ENCODE peak calls at places on chromosomes 12 and 14, in eight cellular contexts. L is T-helper 2 cell; H is EH; O is globus pallidus; Z is NCI-H1694 treated with DMSO at 0.1 percent for 48 hours; P is stimulated activated CD4-positive, alpha-beta T cell treated with anti-CD3 and anti-CD28 coated beads, TNF-alpha, amount 100 ng/mL, for 48 hours; T is NCI-H524; E is NCI-H2171. R is an unnamed sample.

GRCh38 chr14:91413547-91414474 is 3.8 kb downstream of the CCDC88C start:
- DNase-seq in L (no peak), H (no peak), O (no peak), Z (no peak), P (no peak), T (no peak), E (peak; percentile 45), R (no peak)

GRCh38 chr12:98232753-98233385 is 282.5 kb upstream of the TMPO start:
- DNase-seq in L (no peak), H (no peak), O (no peak), Z (no peak), P (no peak), T (no peak), E (no peak), R (no peak)

GRCh38 chr12:3698218-3698974 is 54.5 kb downstream of the CRACR2A start:
- DNase-seq in L (no peak), H (peak; percentile 97), O (no peak), Z (peak; percentile 39), P (no peak), T (no peak), E (peak; percentile 100), R (no peak)

GRCh38 chr12:122688291-122688690 is 14.9 kb downstream of the HCAR2 start:
- DNase-seq in L (no peak), H (no peak), O (no peak), Z (no peak), P (no peak), T (no peak), E (no peak), R (no peak)

GRCh38 chr12:113862570-113863454 is 103.3 kb downstream of the RBM19 start:
- DNase-seq in L (no peak), H (peak; percentile 85), O (no peak), Z (no peak), P (no peak), T (no peak), E (no peak), R (no peak)

GRCh38 chr14:77303417-77304156 is 17.1 kb downstream of the POMT2 start:
- DNase-seq in L (peak; percentile 10), H (peak; percentile 95), O (peak; percentile 73), Z (no peak), P (peak; percentile 21), T (no peak), E (no peak), R (no peak)

GRCh38 chr14:54737132-54737711 is 165.4 kb downstream of the GCH1 start:
- DNase-seq in L (no peak), H (peak; percentile 85), O (no peak), Z (no peak), P (no peak), T (no peak), E (no peak), R (no peak)

GRCh38 chr14:105165761-105166485 is 2.7 kb downstream of the JAG2 start:
- DNase-seq in L (no peak), H (no peak), O (no peak), Z (peak; percentile 34), P (no peak), T (no peak), E (peak; percentile 68), R (no peak)

GRCh38 chr14:59474172-59474571 is 9.0 kb upstream of the GPR135 start:
- DNase-seq in L (no peak), H (peak; percentile 78), O (no peak), Z (no peak), P (no peak), T (no peak), E (no peak), R (no peak)

GRCh38 chr12:122974892-122975789 is at the start of gene OGFOD2:
- DNase-seq in L (peak; percentile 89), H (peak; percentile 91), O (peak; percentile 87), Z (peak; percentile 57), P (peak; percentile 91), T (peak; percentile 75), E (peak; percentile 88), R (no peak)

GRCh38 chr12:98653866-98654493 is 8.9 kb downstream of the APAF1 start:
- DNase-seq in L (no peak), H (peak; percentile 68), O (peak; percentile 63), Z (peak; percentile 49), P (no peak), T (peak; percentile 40), E (peak; percentile 34), R (no peak)

GRCh38 chr12:3271639-3272038 is 194.5 kb downstream of the TSPAN9 start:
- DNase-seq in L (no peak), H (no peak), O (no peak), Z (no peak), P (no peak), T (no peak), E (no peak), R (no peak)

GRCh38 chr12:103556890-103557667 is 30.0 kb upstream of the STAB2 start:
- DNase-seq in L (no peak), H (no peak), O (no peak), Z (no peak), P (no peak), T (no peak), E (no peak), R (no peak)

GRCh38 chr14:20768593-20768892 is 339 bp downstream of the EDDM3B start:
- DNase-seq in L (no peak), H (no peak), O (no peak), Z (no peak), P (no peak), T (no peak), E (no peak), R (no peak)

GRCh38 chr14:94995551-94995950 is 161.8 kb downstream of the DICER1 start:
- DNase-seq in L (no peak), H (no peak), O (no peak), Z (no peak), P (no peak), T (no peak), E (no peak), R (no peak)

GRCh38 chr14:78764240-78764639 is 594.1 kb downstream of the NRXN3 start:
- DNase-seq in L (no peak), H (peak; percentile 37), O (no peak), Z (no peak), P (no peak), T (no peak), E (no peak), R (no peak)

GRCh38 chr14:52391866-52392600 is 77.9 kb downstream of the PTGER2 start:
- DNase-seq in L (no peak), H (peak; percentile 73), O (no peak), Z (no peak), P (no peak), T (no peak), E (no peak), R (no peak)

GRCh38 chr12:49043856-49044258 is 16.7 kb downstream of the KMT2D start:
- DNase-seq in L (peak; percentile 65), H (peak; percentile 55), O (no peak), Z (peak; percentile 15), P (peak; percentile 61), T (peak; percentile 1), E (no peak), R (no peak)

GRCh38 chr12:1932264-1932777 is 13.9 kb upstream of the CACNA2D4 start:
- DNase-seq in L (no peak), H (no peak), O (peak; percentile 79), Z (peak; percentile 72), P (no peak), T (no peak), E (peak; percentile 87), R (no peak)

GRCh38 chr12:80627773-80628172 is 79.7 kb upstream of the MYF6 start:
- DNase-seq in L (no peak), H (peak; percentile 81), O (no peak), Z (no peak), P (no peak), T (no peak), E (no peak), R (no peak)

GRCh38 chr12:64160021-64160717 is 61.9 kb downstream of the KICS2 start:
- DNase-seq in L (no peak), H (peak; percentile 25), O (no peak), Z (no peak), P (no peak), T (no peak), E (no peak), R (no peak)

GRCh38 chr12:27468241-27468640 is 21.7 kb downstream of the SMCO2 start:
- DNase-seq in L (no peak), H (no peak), O (no peak), Z (no peak), P (no peak), T (no peak), E (no peak), R (no peak)